ENCODE peak calls at places on chromosomes 16 and 17, in nine cellular contexts. U, F, B, M, S, T, N, C and L are unnamed samples.
A peak's percentile ranks its signal among the peaks of the same experiment; 100 is the strongest.

GRCh38 chr17:66431910-66432309 is 129.5 kb downstream of the PRKCA start:
- DNase-seq in U (peak; percentile 69), F (no peak), B (no peak), M (no peak), S (no peak), T (peak; percentile 50), N (no peak), C (no peak), L (no peak)

GRCh38 chr16:52103791-52104190 is 443.2 kb downstream of the TOX3 start:
- DNase-seq in U (no peak), F (no peak), B (no peak), M (no peak), S (no peak), T (no peak), N (no peak), C (no peak), L (no peak)

GRCh38 chr16:57081744-57082143 is 10.6 kb upstream of the CPNE2 start:
- DNase-seq in U (no peak), F (no peak), B (no peak), M (no peak), S (no peak), T (no peak), N (no peak), C (no peak), L (no peak)

GRCh38 chr16:81181013-81181720 is 57.3 kb upstream of the BCO1 start:
- DNase-seq in U (peak; percentile 89), F (peak; percentile 78), B (peak; percentile 48), M (peak; percentile 65), S (peak; percentile 98), T (peak; percentile 89), N (peak; percentile 90), C (peak; percentile 88), L (peak; percentile 97)

GRCh38 chr16:1573301-1573700 is 38.6 kb downstream of the IFT140 start:
- DNase-seq in U (no peak), F (no peak), B (no peak), M (no peak), S (no peak), T (no peak), N (no peak), C (no peak), L (no peak)

GRCh38 chr17:75645889-75646625 is 12.8 kb downstream of the SMIM5 start:
- DNase-seq in U (no peak), F (no peak), B (peak; percentile 9), M (no peak), S (no peak), T (no peak), N (no peak), C (no peak), L (peak; percentile 85)

GRCh38 chr16:1526608-1527555 is 6.6 kb upstream of the TMEM204 start:
- DNase-seq in U (no peak), F (no peak), B (no peak), M (peak; percentile 13), S (no peak), T (no peak), N (no peak), C (no peak), L (no peak)

GRCh38 chr16:5604770-5605169 is 507.2 kb upstream of the EEF2KMT start:
- DNase-seq in U (no peak), F (no peak), B (no peak), M (no peak), S (peak; percentile 46), T (no peak), N (peak; percentile 26), C (no peak), L (peak; percentile 58)

GRCh38 chr17:10224592-10225195 is 26.3 kb upstream of the GAS7 start:
- DNase-seq in U (no peak), F (no peak), B (no peak), M (no peak), S (no peak), T (peak; percentile 30), N (no peak), C (no peak), L (no peak)

DNA sequence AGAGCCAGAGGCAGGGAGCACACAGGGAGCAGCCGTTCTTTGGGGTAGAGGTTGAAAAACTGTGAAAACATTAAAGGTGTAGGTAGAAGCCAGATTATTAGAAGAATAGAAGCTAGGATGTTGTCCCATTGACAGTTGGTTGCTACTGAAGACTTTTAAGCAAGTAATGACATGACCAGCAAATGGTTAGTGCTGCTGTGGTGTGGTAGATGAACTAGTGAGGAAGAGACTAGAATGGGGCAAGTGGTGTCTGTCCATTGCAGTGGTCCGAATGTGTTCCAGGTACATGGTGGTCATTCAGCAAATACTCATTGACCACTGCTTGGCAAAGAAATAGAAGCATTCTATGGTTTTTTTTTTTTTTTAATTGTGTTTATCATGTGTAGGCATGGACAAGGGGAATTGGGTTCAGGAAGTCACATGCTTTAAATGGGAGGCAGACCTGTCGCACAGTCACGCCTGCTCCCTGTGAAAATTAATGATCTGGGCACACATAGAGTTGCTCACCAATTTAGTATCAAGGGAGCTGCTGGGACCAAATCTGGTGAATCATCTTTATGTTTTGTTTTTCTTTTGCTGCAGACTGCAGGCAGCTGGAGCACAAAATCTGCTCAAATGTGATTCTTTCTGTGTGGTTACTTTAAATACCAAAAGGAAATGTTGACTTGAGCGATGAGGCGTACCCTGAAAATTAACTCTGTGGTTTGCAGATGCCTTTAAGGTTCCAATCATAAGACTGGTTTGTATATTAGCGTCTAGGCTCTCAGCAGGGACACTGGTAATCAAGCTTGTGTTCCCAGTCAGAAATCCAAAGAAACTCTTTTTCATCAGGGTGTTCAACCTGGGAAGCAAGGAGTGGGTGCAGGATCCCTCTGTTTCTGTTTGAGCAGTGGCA is 30.7 kb downstream of the YPEL2 start:
- DNase-seq in U (peak; percentile 88), F (no peak), B (no peak), M (no peak), S (no peak), T (no peak), N (no peak), C (no peak), L (no peak)
- H3K27ac ChIP-seq in U (peak overlapping the region; percentile 31), F (peak overlapping the region; percentile 92), B (peak overlapping the region; percentile 95), M (peak overlapping the region; percentile 8), S (no peak overlapping the region), T (peak overlapping the region; percentile 48), N (no peak overlapping the region), C (peak overlapping the region; percentile 44), L (no peak overlapping the region)

GRCh38 chr17:79802039-79802735 is 5.3 kb upstream of the CBX8 start:
- DNase-seq in U (no peak), F (no peak), B (no peak), M (no peak), S (no peak), T (no peak), N (no peak), C (no peak), L (no peak)
- H3K4me3 ChIP-seq in U (no peak overlapping the region), F (no peak overlapping the region), B (no peak overlapping the region), M (no peak overlapping the region), S (peak overlapping the region; percentile 34), T (no peak overlapping the region), N (no peak overlapping the region), C (no peak overlapping the region), L (no peak overlapping the region)

DNA sequence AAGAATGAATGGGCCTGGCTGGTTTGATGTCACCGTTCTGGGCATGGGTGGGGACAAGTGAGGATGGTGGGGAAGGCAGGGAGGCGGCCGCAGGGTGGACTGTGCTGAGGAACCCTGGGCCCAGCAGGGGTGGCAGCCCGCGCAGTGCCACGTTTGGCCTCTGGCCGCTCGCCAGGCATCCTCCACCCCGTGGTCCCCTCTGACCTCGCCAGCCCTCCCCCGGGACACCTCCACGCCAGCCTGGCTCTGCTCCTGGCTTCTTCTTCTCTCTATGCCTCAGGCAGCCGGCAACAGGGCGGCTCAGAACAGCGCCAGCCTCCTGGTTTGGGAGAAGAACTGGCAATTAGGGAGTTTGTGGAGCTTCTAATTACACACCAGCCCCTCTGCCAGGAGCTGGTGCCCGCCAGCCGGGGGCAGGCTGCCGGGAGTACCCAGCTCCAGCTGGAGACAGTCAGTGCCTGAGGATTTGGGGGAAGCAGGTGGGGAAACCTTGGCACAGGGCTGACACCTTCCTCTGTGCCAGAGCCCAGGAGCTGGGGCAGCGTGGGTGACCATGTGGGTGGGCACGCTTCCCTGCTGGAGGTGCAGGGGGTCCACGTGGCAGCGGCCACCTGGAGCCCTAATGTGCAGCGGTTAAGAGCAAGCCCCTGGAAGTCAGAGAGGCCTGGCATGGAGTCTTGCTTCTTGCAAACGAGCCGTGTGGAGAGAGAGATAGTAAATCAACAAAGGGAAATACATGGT is 6.4 kb upstream of the SERPINF1 start:
- DNase-seq in U (no peak), F (no peak), B (no peak), M (no peak), S (no peak), T (no peak), N (no peak), C (no peak), L (no peak)
- H3K4me1 ChIP-seq in U (no peaks in the 10 kb centered on the region), F (no peaks in the 10 kb centered on the region), B (no peaks in the 10 kb centered on the region), M (no peaks in the 10 kb centered on the region), S (peaks cover 6% of the 10 kb centered on the region), T (peaks cover 6% of the 10 kb centered on the region), N (peaks cover 10% of the 10 kb centered on the region), C (no peaks in the 10 kb centered on the region), L (no peaks in the 10 kb centered on the region)

DNA sequence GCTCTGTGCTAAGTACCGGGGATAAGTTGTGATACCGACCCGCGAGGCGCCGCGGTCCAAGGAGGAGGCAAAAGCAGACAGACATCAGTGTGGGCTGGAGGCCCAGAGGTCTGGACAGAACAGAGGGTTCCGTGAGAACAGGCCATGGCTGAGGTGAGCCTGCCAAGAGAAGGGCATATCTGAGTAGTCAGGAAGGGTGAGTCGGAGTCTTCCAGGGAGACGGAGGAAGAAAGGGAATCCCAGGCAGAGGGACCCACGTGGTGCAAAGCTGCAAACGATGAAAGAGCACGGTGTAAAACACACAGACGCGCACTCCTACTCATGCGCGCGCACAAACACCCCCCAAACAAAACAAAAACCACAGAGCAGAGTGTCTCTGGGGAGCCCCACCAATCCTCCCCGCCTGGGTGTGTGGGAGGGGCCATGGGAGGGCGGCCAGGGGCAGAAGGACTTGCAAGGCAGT is 18.1 kb downstream of the RHBDL3 start:
- DNase-seq in U (no peak), F (no peak), B (no peak), M (no peak), S (no peak), T (no peak), N (no peak), C (no peak), L (peak; percentile 44)
- H3K27ac ChIP-seq in U (no peak overlapping the region), F (no peak overlapping the region), B (no peak overlapping the region), M (no peak overlapping the region), S (no peak overlapping the region), T (no peak overlapping the region), N (no peak overlapping the region), C (no peak overlapping the region), L (no peak overlapping the region)

DNA sequence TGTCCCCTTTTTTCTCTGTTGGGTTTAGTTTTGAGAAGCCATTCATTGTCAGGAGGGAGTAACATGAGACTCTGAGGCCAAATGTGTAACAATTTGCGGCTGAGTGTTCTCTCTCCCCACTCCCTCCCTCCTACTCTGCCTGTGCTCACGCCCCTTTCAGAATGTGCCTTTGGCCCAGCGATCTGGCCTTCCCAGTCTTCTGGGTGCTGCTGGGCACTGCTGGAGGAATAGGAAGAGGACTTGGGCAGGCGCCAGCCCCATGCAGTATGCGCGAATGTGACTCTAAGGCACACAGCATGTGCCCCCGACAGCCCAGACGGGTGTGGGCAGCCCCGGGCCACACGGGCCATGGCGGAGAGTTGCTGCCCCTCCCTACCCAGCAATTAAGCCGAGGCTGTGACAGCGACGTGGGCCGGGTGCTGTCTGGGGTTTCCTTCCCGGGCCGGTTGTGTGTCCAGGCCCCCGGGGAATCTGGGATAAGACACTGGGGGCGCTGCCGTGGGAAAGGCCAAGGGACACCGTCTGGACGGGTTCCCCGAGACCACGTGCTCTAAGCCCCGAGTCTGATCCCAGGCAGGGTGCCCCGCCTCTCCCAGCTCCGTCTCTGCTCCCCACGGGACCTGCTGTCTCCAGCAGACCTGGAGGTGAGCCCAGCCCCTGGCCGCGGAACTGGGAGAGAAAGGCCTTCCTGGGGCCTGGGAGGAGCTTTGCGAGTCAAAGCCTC is 92.4 kb downstream of the IRX3 start:
- DNase-seq in U (no peak), F (peak; percentile 11), B (no peak), M (peak; percentile 91), S (peak; percentile 71), T (peak; percentile 71), N (peak; percentile 18), C (peak; percentile 91), L (no peak)
- H3K4me3 ChIP-seq in U (no peak overlapping the region), F (peak overlapping the region; percentile 69), B (peak overlapping the region; percentile 25), M (peak overlapping the region; percentile 27), S (peak overlapping the region; percentile 56), T (no peak overlapping the region), N (no peak overlapping the region), C (peak overlapping the region; percentile 21), L (no peak overlapping the region)

GRCh38 chr16:25010542-25010941 is 4.6 kb downstream of the ARHGAP17 start:
- DNase-seq in U (no peak), F (no peak), B (no peak), M (no peak), S (no peak), T (no peak), N (no peak), C (no peak), L (no peak)
- H3K4me1 ChIP-seq in U (peaks cover 79% of the 10 kb centered on the region), F (peaks cover 54% of the 10 kb centered on the region), B (peaks cover 11% of the 10 kb centered on the region), M (peaks cover 87% of the 10 kb centered on the region), S (peaks cover 7% of the 10 kb centered on the region), T (no peaks in the 10 kb centered on the region), N (peaks cover 4% of the 10 kb centered on the region), C (peaks cover 76% of the 10 kb centered on the region), L (peaks cover 6% of the 10 kb centered on the region)